ENCODE peak calls at places on chromosomes 3 and 15, in eight cellular contexts. H is left lung; B is pancreas; L is psoas muscle; O is cardiac muscle cell; S is effector memory CD4-positive, alpha-beta T cell; U is neural progenitor cell; C is tibial artery. Y is an unnamed sample.
A peak's percentile ranks its signal among the peaks of the same experiment; 100 is the strongest.

GRCh38 chr3:71614426-71614825 is 30.9 kb upstream of the FOXP1 start:
- DNase-seq in H (no peak), B (no peak), L (no peak), O (no peak), S (no peak), U (no peak), C (no peak), Y (no peak)

GRCh38 chr3:171895890-171896289 is 52.7 kb downstream of the TMEM212 start:
- DNase-seq in H (no peak), B (no peak), L (no peak), O (no peak), S (no peak), U (no peak), C (no peak), Y (no peak)

GRCh38 chr3:31762888-31763351 is 218.1 kb downstream of the OSBPL10 start:
- DNase-seq in H (no peak), B (no peak), L (no peak), O (no peak), S (no peak), U (peak; percentile 23), C (no peak), Y (no peak)

GRCh38 chr15:90915216-90915807 is 12.2 kb downstream of the MAN2A2 start:
- DNase-seq in H (no peak), B (no peak), L (no peak), O (no peak), S (no peak), U (no peak), C (no peak), Y (no peak)

GRCh38 chr15:31486506-31486905 is 159.9 kb downstream of the KLF13 start:
- DNase-seq in H (no peak), B (no peak), L (no peak), O (no peak), S (no peak), U (peak; percentile 53), C (no peak), Y (no peak)

GRCh38 chr15:48802867-48803266 is 8.0 kb downstream of the CEP152 start:
- DNase-seq in H (no peak), B (no peak), L (no peak), O (no peak), S (no peak), U (no peak), C (no peak), Y (no peak)

GRCh38 chr3:52088445-52089367 is 32.3 kb upstream of the DUSP7 start:
- DNase-seq in H (peak; percentile 55), B (peak; percentile 35), L (no peak), O (peak; percentile 33), S (no peak), U (peak; percentile 37), C (peak; percentile 65), Y (no peak)

GRCh38 chr15:64855206-64856000 is 13.7 kb downstream of the PLEKHO2 start:
- DNase-seq in H (no peak), B (no peak), L (no peak), O (no peak), S (no peak), U (peak; percentile 1), C (no peak), Y (no peak)

GRCh38 chr3:15520185-15520584 is 1.3 kb downstream of the COLQ start:
- DNase-seq in H (no peak), B (no peak), L (no peak), O (no peak), S (no peak), U (no peak), C (no peak), Y (no peak)

GRCh38 chr3:125128861-125129501 is 73.2 kb upstream of the HEG1 start:
- DNase-seq in H (no peak), B (no peak), L (no peak), O (no peak), S (no peak), U (no peak), C (no peak), Y (no peak)

GRCh38 chr3:70064194-70064787 is 64.8 kb downstream of the SAMMSON start:
- DNase-seq in H (no peak), B (no peak), L (no peak), O (peak; percentile 51), S (no peak), U (peak; percentile 47), C (no peak), Y (no peak)

GRCh38 chr3:64266065-64266874 is 41.0 kb upstream of the PRICKLE2 start:
- DNase-seq in H (no peak), B (no peak), L (no peak), O (no peak), S (no peak), U (no peak), C (peak; percentile 60), Y (no peak)

GRCh38 chr3:52352566-52352965 is 36.4 kb downstream of the DNAH1 start:
- DNase-seq in H (no peak), B (no peak), L (no peak), O (no peak), S (no peak), U (no peak), C (no peak), Y (no peak)

GRCh38 chr3:166527325-166527724 is 690.1 kb upstream of the BCHE start:
- DNase-seq in H (no peak), B (no peak), L (no peak), O (no peak), S (no peak), U (no peak), C (no peak), Y (no peak)

GRCh38 chr3:117788086-117788485 is 1078.5 kb downstream of the TUSC7 start:
- DNase-seq in H (no peak), B (no peak), L (no peak), O (no peak), S (no peak), U (peak; percentile 63), C (peak; percentile 25), Y (no peak)

GRCh38 chr3:5294360-5294759 is 106.9 kb downstream of the EDEM1 start:
- DNase-seq in H (no peak), B (no peak), L (no peak), O (no peak), S (no peak), U (no peak), C (no peak), Y (no peak)

GRCh38 chr15:56672721-56673120 is 60.6 kb downstream of the ZNF280D start:
- DNase-seq in H (no peak), B (no peak), L (no peak), O (no peak), S (no peak), U (no peak), C (no peak), Y (no peak)

GRCh38 chr3:190533511-190534282 is 19.8 kb downstream of the IL1RAP start:
- DNase-seq in H (peak; percentile 72), B (no peak), L (peak; percentile 77), O (no peak), S (no peak), U (no peak), C (peak; percentile 72), Y (no peak)

GRCh38 chr15:88725305-88726220 is 77.7 kb upstream of the ACAN start:
- DNase-seq in H (no peak), B (no peak), L (no peak), O (no peak), S (no peak), U (no peak), C (no peak), Y (no peak)

GRCh38 chr3:33858131-33858530 is 59.7 kb downstream of the PDCD6IP start:
- DNase-seq in H (no peak), B (no peak), L (no peak), O (no peak), S (no peak), U (no peak), C (no peak), Y (no peak)
- H3K36me3 ChIP-seq in H (no peaks in the 10 kb centered on the region), B (no peaks in the 10 kb centered on the region), L (no peaks in the 10 kb centered on the region), O (peaks cover 35% of the 10 kb centered on the region), S (peaks cover 14% of the 10 kb centered on the region), U (no peaks in the 10 kb centered on the region), C (peaks cover 39% of the 10 kb centered on the region), Y (peaks cover 8% of the 10 kb centered on the region)

DNA sequence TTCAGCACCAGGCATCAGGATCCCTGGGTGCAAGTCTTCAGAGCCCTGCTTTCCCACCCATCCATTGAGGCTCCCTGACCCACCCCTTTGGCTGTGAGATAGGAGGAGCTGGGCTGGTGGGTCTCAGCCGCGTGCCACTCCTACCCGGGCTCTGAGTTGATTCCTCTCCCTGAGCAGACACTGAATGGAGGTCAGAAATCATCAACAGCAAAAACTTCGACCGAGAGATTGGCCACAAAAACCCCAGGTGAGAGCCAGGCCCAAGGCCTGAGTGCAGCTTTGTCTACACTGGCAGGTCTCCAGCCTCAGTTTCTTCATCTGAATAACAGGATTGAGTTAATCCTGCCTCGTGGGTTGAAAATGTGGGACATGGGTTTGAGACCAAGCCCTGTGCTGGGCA is 7.8 kb downstream of the TMEM43 start:
- DNase-seq in H (no peak), B (no peak), L (no peak), O (no peak), S (no peak), U (no peak), C (no peak), Y (no peak)
- H3K36me3 ChIP-seq in H (peaks cover 5% of the 10 kb centered on the region), B (peaks cover 3% of the 10 kb centered on the region), L (peaks cover 16% of the 10 kb centered on the region), O (peaks cover 39% of the 10 kb centered on the region), S (peaks cover 96% of the 10 kb centered on the region), U (no peaks in the 10 kb centered on the region), C (peaks cover 76% of the 10 kb centered on the region), Y (peaks cover 66% of the 10 kb centered on the region)

DNA sequence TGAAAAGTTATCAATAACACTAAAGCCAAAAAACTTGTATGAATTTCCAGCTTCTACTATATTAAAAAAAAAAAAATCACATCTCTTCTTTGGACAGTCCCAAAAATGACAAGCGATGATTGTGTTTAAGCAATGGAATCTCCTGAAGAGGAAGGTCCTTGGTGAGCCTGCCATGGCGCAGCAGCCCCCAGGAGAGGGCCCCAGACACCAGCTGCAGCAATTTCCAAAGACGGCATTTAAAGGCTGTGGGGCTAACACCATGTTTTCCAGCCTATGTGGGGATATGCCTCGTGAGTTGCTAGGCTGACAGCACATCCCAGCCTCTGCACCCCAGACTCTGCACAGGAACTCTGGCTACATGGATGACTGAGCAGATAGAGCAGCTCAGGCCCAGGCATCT is 14.7 kb downstream of the SKIC8 start:
- DNase-seq in H (no peak), B (no peak), L (no peak), O (no peak), S (no peak), U (peak; percentile 42), C (no peak), Y (no peak)
- H3K36me3 ChIP-seq in H (no peaks in the 10 kb centered on the region), B (no peaks in the 10 kb centered on the region), L (peaks cover 12% of the 10 kb centered on the region), O (peaks cover 20% of the 10 kb centered on the region), S (peaks cover 65% of the 10 kb centered on the region), U (no peaks in the 10 kb centered on the region), C (peaks cover 47% of the 10 kb centered on the region), Y (peaks cover 37% of the 10 kb centered on the region)

GRCh38 chr3:186933801-186934200 is 3.5 kb downstream of the ST6GAL1 start:
- DNase-seq in H (no peak), B (no peak), L (no peak), O (no peak), S (no peak), U (no peak), C (no peak), Y (no peak)
- H3K36me3 ChIP-seq in H (no peaks in the 10 kb centered on the region), B (no peaks in the 10 kb centered on the region), L (no peaks in the 10 kb centered on the region), O (no peaks in the 10 kb centered on the region), S (peaks cover 21% of the 10 kb centered on the region), U (no peaks in the 10 kb centered on the region), C (peaks cover 4% of the 10 kb centered on the region), Y (peaks cover 13% of the 10 kb centered on the region)

DNA sequence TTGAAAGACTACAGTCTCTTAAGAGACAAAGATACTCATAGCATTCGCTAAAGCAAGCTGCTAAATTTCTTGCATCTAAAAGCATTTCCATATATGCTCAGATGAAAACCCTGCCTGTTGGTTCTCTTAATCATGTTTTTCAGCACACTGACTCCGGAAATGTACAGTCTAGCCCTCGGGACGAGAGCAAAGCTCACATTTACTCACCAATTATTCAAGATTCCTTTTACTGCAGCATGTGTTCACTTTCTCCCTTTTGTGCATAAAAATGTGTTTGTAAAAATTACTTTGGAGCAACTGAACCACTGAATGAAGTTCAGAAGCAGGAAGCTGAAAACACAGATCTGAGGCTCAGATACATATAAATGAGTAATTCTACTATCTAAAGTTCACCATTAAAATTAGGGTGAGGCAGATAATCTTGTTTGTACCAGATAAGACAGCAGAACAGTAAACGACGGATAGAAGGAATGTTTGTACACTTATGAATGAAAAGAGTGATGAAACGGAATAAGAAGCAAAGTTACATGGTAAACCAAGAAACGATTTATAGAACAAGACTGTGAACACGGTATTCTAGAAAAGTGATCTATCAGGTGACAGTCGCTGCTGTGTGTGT is 118.7 kb downstream of the GOLIM4 start:
- DNase-seq in H (no peak), B (no peak), L (no peak), O (no peak), S (no peak), U (no peak), C (no peak), Y (no peak)
- H3K36me3 ChIP-seq in H (no peaks in the 10 kb centered on the region), B (no peaks in the 10 kb centered on the region), L (no peaks in the 10 kb centered on the region), O (no peaks in the 10 kb centered on the region), S (no peaks in the 10 kb centered on the region), U (no peaks in the 10 kb centered on the region), C (no peaks in the 10 kb centered on the region), Y (no peaks in the 10 kb centered on the region)

Y was measured in CD8-positive, alpha-beta memory T cell.